ENCODE peak calls at places on chromosomes 11 and 22, in ten cellular contexts. One of them, this sample, is unnamed. For H4K20me1, the result is how much of the 10 kb centered on the place peaks cover.

GRCh38 chr11:48028909-48029685 is 48.7 kb downstream of the PTPRJ start:
- DNase-seq in HCT116: no peak
- DNase-seq in mammary epithelial cell: no peak
- DNase-seq in IMR-90: peak
- DNase-seq in astrocyte: no peak
- DNase-seq in H9: no peak
- DNase-seq in hepatocyte: no peak
- DNase-seq in neural progenitor cell: no peak
- DNase-seq in SK-N-SH: no peak
- DNase-seq in fibroblast of lung: peak
- DNase-seq in this sample: no peak

GRCh38 chr22:29093501-29093921 is 20.7 kb downstream of the KREMEN1 start:
- DNase-seq in hepatocyte: no peak
- DNase-seq in neural progenitor cell: no peak
- DNase-seq in SK-N-SH: peak
- DNase-seq in astrocyte: peak
- DNase-seq in H9: no peak
- DNase-seq in fibroblast of lung: peak
- DNase-seq in IMR-90: peak
- DNase-seq in HCT116: no peak
- DNase-seq in mammary epithelial cell: no peak
- DNase-seq in this sample: no peak

GRCh38 chr11:107257660-107258059 is 200.0 kb downstream of the CWF19L2 start:
- DNase-seq in hepatocyte: no peak
- DNase-seq in mammary epithelial cell: no peak
- DNase-seq in fibroblast of lung: no peak
- DNase-seq in HCT116: no peak
- DNase-seq in neural progenitor cell: no peak
- DNase-seq in IMR-90: no peak
- DNase-seq in H9: no peak
- DNase-seq in SK-N-SH: no peak
- DNase-seq in astrocyte: no peak
- DNase-seq in this sample: no peak

GRCh38 chr22:19853058-19853878 is 1.4 kb downstream of the GNB1L start:
- DNase-seq in neural progenitor cell: no peak
- DNase-seq in hepatocyte: peak
- DNase-seq in HCT116: no peak
- DNase-seq in IMR-90: no peak
- DNase-seq in SK-N-SH: no peak
- DNase-seq in astrocyte: no peak
- DNase-seq in fibroblast of lung: no peak
- DNase-seq in H9: no peak
- DNase-seq in mammary epithelial cell: no peak
- DNase-seq in this sample: no peak

GRCh38 chr11:31809857-31810778 is 1.0 kb downstream of the PAX6 start:
- DNase-seq in neural progenitor cell: peak
- DNase-seq in HCT116: no peak
- DNase-seq in H9: peak
- DNase-seq in hepatocyte: peak
- DNase-seq in astrocyte: peak
- DNase-seq in IMR-90: peak
- DNase-seq in mammary epithelial cell: peak
- DNase-seq in SK-N-SH: peak
- DNase-seq in fibroblast of lung: peak
- DNase-seq in this sample: peak

GRCh38 chr11:12674936-12675696 is 895 bp downstream of the TEAD1 start:
- DNase-seq in HCT116: no peak
- DNase-seq in fibroblast of lung: peak
- DNase-seq in hepatocyte: peak
- DNase-seq in H9: no peak
- DNase-seq in IMR-90: no peak
- DNase-seq in mammary epithelial cell: no peak
- DNase-seq in astrocyte: no peak
- DNase-seq in neural progenitor cell: peak
- DNase-seq in SK-N-SH: peak
- DNase-seq in this sample: no peak

GRCh38 chr22:47406896-47407295 is 644.4 kb downstream of the TBC1D22A start:
- DNase-seq in HCT116: no peak
- DNase-seq in H9: no peak
- DNase-seq in IMR-90: no peak
- DNase-seq in fibroblast of lung: no peak
- DNase-seq in SK-N-SH: no peak
- DNase-seq in hepatocyte: no peak
- DNase-seq in neural progenitor cell: no peak
- DNase-seq in astrocyte: no peak
- DNase-seq in mammary epithelial cell: no peak
- DNase-seq in this sample: no peak

GRCh38 chr11:76768091-76769047 is 14.8 kb upstream of the TSKU start:
- DNase-seq in fibroblast of lung: no peak
- DNase-seq in mammary epithelial cell: peak
- DNase-seq in IMR-90: no peak
- DNase-seq in H9: no peak
- DNase-seq in HCT116: no peak
- DNase-seq in SK-N-SH: no peak
- DNase-seq in neural progenitor cell: no peak
- DNase-seq in hepatocyte: no peak
- DNase-seq in astrocyte: no peak
- DNase-seq in this sample: no peak

GRCh38 chr11:34143048-34143447 is 37.6 kb downstream of the NAT10 start:
- DNase-seq in hepatocyte: no peak
- DNase-seq in neural progenitor cell: no peak
- DNase-seq in fibroblast of lung: no peak
- DNase-seq in astrocyte: no peak
- DNase-seq in H9: no peak
- DNase-seq in HCT116: no peak
- DNase-seq in mammary epithelial cell: no peak
- DNase-seq in SK-N-SH: no peak
- DNase-seq in IMR-90: no peak
- DNase-seq in this sample: no peak

GRCh38 chr11:117884994-117885393 is 8.5 kb upstream of the FXYD6 start:
- DNase-seq in H9: no peak
- DNase-seq in mammary epithelial cell: peak
- DNase-seq in hepatocyte: peak
- DNase-seq in neural progenitor cell: no peak
- DNase-seq in HCT116: no peak
- DNase-seq in SK-N-SH: no peak
- DNase-seq in IMR-90: peak
- DNase-seq in fibroblast of lung: peak
- DNase-seq in astrocyte: peak
- DNase-seq in this sample: no peak

GRCh38 chr22:21815357-21815756 is 52.1 kb downstream of the MAPK1 start:
- DNase-seq in neural progenitor cell: no peak
- DNase-seq in IMR-90: no peak
- DNase-seq in fibroblast of lung: no peak
- DNase-seq in mammary epithelial cell: no peak
- DNase-seq in SK-N-SH: no peak
- DNase-seq in hepatocyte: no peak
- DNase-seq in HCT116: no peak
- DNase-seq in H9: no peak
- DNase-seq in astrocyte: no peak
- DNase-seq in this sample: no peak

GRCh38 chr22:21816787-21817496 is 50.5 kb downstream of the MAPK1 start:
- DNase-seq in astrocyte: peak
- DNase-seq in mammary epithelial cell: peak
- DNase-seq in H9: no peak
- DNase-seq in neural progenitor cell: no peak
- DNase-seq in fibroblast of lung: peak
- DNase-seq in SK-N-SH: peak
- DNase-seq in HCT116: no peak
- DNase-seq in IMR-90: peak
- DNase-seq in hepatocyte: peak
- DNase-seq in this sample: peak

GRCh38 chr22:21815958-21816357 is 51.5 kb downstream of the MAPK1 start:
- DNase-seq in neural progenitor cell: no peak
- DNase-seq in SK-N-SH: no peak
- DNase-seq in fibroblast of lung: no peak
- DNase-seq in astrocyte: no peak
- DNase-seq in H9: no peak
- DNase-seq in HCT116: no peak
- DNase-seq in mammary epithelial cell: no peak
- DNase-seq in hepatocyte: no peak
- DNase-seq in IMR-90: no peak
- DNase-seq in this sample: no peak

GRCh38 chr22:21818487-21819182 is 48.8 kb downstream of the MAPK1 start:
- DNase-seq in neural progenitor cell: no peak
- DNase-seq in fibroblast of lung: no peak
- DNase-seq in IMR-90: no peak
- DNase-seq in H9: peak
- DNase-seq in HCT116: no peak
- DNase-seq in astrocyte: no peak
- DNase-seq in SK-N-SH: no peak
- DNase-seq in hepatocyte: no peak
- DNase-seq in mammary epithelial cell: no peak
- DNase-seq in this sample: no peak

DNA sequence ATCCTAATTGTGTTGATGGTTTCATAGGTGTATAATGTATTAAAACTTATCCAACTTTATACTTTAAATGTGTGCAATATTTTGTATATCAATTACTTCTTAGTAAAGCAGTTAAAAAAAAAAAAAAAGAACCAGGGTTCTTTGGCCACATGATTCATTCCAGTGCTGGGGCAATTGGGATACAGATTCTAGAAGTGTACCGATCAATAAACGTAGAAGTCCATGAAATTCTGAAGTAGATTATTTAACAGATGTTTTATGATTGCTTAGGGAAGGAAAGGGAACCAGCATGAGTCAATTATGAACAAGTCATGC is 51.0 kb downstream of the MAPK1 start:
- DNase-seq in neural progenitor cell: no peak
- DNase-seq in mammary epithelial cell: no peak
- DNase-seq in H9: no peak
- DNase-seq in HCT116: no peak
- DNase-seq in hepatocyte: no peak
- DNase-seq in SK-N-SH: no peak
- DNase-seq in fibroblast of lung: no peak
- DNase-seq in astrocyte: no peak
- DNase-seq in IMR-90: no peak
- DNase-seq in this sample: no peak
- H4K20me1 ChIP-seq in neural progenitor cell: half or more
- H4K20me1 ChIP-seq in mammary epithelial cell: under half
- H4K20me1 ChIP-seq in H9: under half
- H4K20me1 ChIP-seq in HCT116: under half
- H4K20me1 ChIP-seq in hepatocyte: half or more
- H4K20me1 ChIP-seq in SK-N-SH: half or more
- H4K20me1 ChIP-seq in fibroblast of lung: under half
- H4K20me1 ChIP-seq in astrocyte: half or more
- H4K20me1 ChIP-seq in IMR-90: half or more
- H4K20me1 ChIP-seq in this sample: under half

DNA sequence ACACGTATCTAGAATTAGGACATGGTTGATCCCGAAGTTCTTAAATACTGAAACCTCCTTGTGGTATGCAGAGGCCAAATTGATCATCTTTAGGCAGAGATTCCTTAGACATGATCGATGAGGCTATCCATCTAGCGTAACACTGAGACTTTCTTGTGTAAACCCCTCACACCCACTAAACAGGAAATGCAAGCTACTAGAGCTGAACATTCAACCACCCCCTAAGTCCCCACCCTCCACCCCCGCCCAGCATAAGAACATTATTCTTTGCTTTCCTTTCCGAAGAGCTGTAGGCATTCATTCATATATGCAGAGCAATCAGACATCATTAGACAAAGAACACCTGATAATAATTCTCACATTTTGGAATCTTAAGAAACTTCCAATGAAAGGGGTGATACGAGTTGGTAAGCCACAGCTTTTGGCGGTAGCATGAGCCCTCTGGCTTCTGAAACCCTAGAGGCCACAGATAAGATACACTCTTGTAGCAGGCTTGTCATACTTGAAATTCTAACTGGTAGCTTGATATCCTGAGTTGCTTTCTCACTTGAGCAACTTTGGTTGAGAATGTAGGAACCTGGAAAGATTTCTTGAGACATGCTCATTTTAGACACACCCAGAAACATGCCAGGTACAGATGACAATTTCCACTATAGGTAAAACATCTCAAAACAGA is 42.2 kb downstream of the FLI1 start:
- DNase-seq in SK-N-SH: no peak
- DNase-seq in HCT116: no peak
- DNase-seq in H9: no peak
- DNase-seq in neural progenitor cell: no peak
- DNase-seq in hepatocyte: no peak
- DNase-seq in fibroblast of lung: no peak
- DNase-seq in mammary epithelial cell: no peak
- DNase-seq in IMR-90: no peak
- DNase-seq in astrocyte: no peak
- DNase-seq in this sample: no peak
- H3K4me2 ChIP-seq in SK-N-SH: no peak
- H3K4me2 ChIP-seq in HCT116: no peak
- H3K4me2 ChIP-seq in H9: no peak
- H3K4me2 ChIP-seq in neural progenitor cell: no peak
- H3K4me2 ChIP-seq in hepatocyte: no peak
- H3K4me2 ChIP-seq in fibroblast of lung: no peak
- H3K4me2 ChIP-seq in mammary epithelial cell: no peak
- H3K4me2 ChIP-seq in IMR-90: no peak
- H3K4me2 ChIP-seq in astrocyte: no peak
- H3K4me2 ChIP-seq in this sample: no peak

DNA sequence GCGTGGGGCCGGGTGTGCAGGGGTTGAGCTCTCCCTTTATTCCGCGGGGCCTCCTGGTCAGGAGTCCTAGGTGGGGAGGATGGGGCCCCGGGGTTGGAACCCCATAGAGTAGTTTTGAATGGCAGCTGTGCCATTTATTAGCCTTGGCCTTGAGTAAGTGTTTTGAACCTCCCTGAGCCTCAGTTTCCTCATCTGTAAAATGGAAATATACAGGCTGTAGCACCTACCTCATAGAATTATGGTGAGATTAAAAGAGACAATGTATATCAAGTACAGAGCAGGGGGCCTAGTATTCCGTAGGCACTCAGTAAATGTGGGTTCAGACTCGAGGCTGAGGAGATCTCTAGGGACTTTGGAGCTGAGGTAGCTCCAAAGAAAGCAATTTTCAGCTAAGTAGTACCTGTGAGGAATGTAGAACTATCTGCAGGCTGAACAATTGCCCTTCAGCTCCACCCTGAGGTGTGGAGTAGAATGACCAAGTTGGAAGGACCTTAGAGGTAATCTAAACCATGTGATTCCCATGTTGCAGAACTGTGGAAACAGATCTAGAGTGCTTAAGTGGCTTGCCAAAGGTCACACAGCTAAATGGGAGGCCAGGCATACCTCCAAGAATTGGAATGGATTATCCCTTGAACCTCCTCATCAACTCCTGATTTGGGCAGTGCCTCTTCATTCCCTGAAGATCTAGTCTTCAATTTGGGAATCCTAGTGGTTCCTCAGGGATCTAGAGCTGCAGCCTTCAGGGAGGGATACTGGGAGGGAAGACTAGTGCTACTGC is 675 bp downstream of the PGAP2 start:
- DNase-seq in H9: peak
- DNase-seq in hepatocyte: peak
- DNase-seq in IMR-90: peak
- DNase-seq in astrocyte: peak
- DNase-seq in HCT116: peak
- DNase-seq in neural progenitor cell: peak
- DNase-seq in mammary epithelial cell: peak
- DNase-seq in fibroblast of lung: peak
- DNase-seq in SK-N-SH: peak
- DNase-seq in this sample: peak
- TF ChIP-seq CTCF in H9: peak
- TF ChIP-seq CTCF in hepatocyte: peak
- TF ChIP-seq CTCF in IMR-90: peak
- TF ChIP-seq CTCF in astrocyte: peak
- TF ChIP-seq CTCF in HCT116: peak
- TF ChIP-seq CTCF in neural progenitor cell: peak
- TF ChIP-seq CTCF in mammary epithelial cell: peak
- TF ChIP-seq CTCF in fibroblast of lung: peak
- TF ChIP-seq CTCF in SK-N-SH: peak
- TF ChIP-seq CTCF in this sample: peak

GRCh38 chr11:69048718-69049489 is at the start of gene TPCN2:
- DNase-seq in hepatocyte: peak
- DNase-seq in neural progenitor cell: peak
- DNase-seq in fibroblast of lung: peak
- DNase-seq in HCT116: peak
- DNase-seq in astrocyte: peak
- DNase-seq in IMR-90: peak
- DNase-seq in H9: peak
- DNase-seq in SK-N-SH: peak
- DNase-seq in mammary epithelial cell: peak
- DNase-seq in this sample: peak
- H4K20me1 ChIP-seq in hepatocyte: under half
- H4K20me1 ChIP-seq in neural progenitor cell: under half
- H4K20me1 ChIP-seq in fibroblast of lung: under half
- H4K20me1 ChIP-seq in HCT116: under half
- H4K20me1 ChIP-seq in astrocyte: under half
- H4K20me1 ChIP-seq in IMR-90: under half
- H4K20me1 ChIP-seq in H9: under half
- H4K20me1 ChIP-seq in SK-N-SH: under half
- H4K20me1 ChIP-seq in mammary epithelial cell: under half
- H4K20me1 ChIP-seq in this sample: under half